ENCODE peak calls at places on chromosome 13, in four cellular contexts. H is neuronal stem cell, F is hypothalamus, S is epithelial cell of prostate. W is an unnamed sample.

GRCh38 chr13:49681837-49682236 is 9.4 kb downstream of the EBPL start:
- DNase-seq in H (no peak), S (peak), F (no peak), W (no peak)

GRCh38 chr13:103354189-103354588 is 288.0 kb upstream of the SLC10A2 start:
- DNase-seq in F (no peak), H (no peak), S (no peak), W (no peak)

GRCh38 chr13:102721800-102722231 is 27.0 kb upstream of the METTL21C start:
- DNase-seq in S (no peak), F (peak), H (no peak), W (no peak)

GRCh38 chr13:98370806-98371553 is 193.9 kb upstream of the RNF113B start:
- DNase-seq in F (no peak), H (no peak), S (no peak), W (no peak)

GRCh38 chr13:106083620-106084350 is 451.7 kb downstream of the EFNB2 start:
- DNase-seq in S (no peak), F (peak), H (no peak), W (no peak)

GRCh38 chr13:97978661-97979450 is 25.4 kb downstream of the IPO5 start:
- DNase-seq in S (no peak), H (peak), F (no peak), W (no peak)

GRCh38 chr13:98480915-98481510 is 95.9 kb downstream of the STK24 start:
- DNase-seq in F (no peak), S (no peak), H (no peak), W (no peak)

GRCh38 chr13:88103824-88104223 is 432.7 kb downstream of the SLITRK5 start:
- DNase-seq in H (no peak), S (no peak), F (no peak), W (no peak)

GRCh38 chr13:113448885-113449692 is 4.2 kb downstream of the ADPRHL1 start:
- DNase-seq in H (no peak), F (no peak), S (peak), W (no peak)

GRCh38 chr13:30159446-30159839 is 147.9 kb downstream of the KATNAL1 start:
- DNase-seq in F (no peak), S (no peak), H (no peak), W (no peak)

W was measured in nephron progenitor cell.